ENCODE peak calls at places on chromosomes 11 and 22, in seven cellular contexts. K is AG04450, C is breast epithelium, E is tibial nerve, O is mesothelial cell of epicardium, R is nephron progenitor cell, W is astrocyte. S is an unnamed sample.

GRCh38 chr11:43269229-43269928 is 42.4 kb upstream of the API5 start:
- DNase-seq in K (no peak), O (no peak), R (peak; percentile 30), E (no peak), W (no peak), C (no peak), S (no peak)

GRCh38 chr11:11732116-11732515 is 109.7 kb upstream of the USP47 start:
- DNase-seq in O (no peak), R (no peak), E (no peak), C (no peak), K (no peak), W (peak; percentile 29), S (peak; percentile 18)

GRCh38 chr22:36327922-36328551 is 59.7 kb downstream of the MYH9 start:
- DNase-seq in C (no peak), W (peak; percentile 67), O (no peak), E (no peak), R (no peak), K (peak; percentile 64), S (no peak)

GRCh38 chr11:73242291-73243092 is 24.4 kb downstream of the P2RY2 start:
- DNase-seq in C (peak; percentile 70), K (peak; percentile 26), W (peak; percentile 36), R (peak; percentile 90), E (peak; percentile 53), O (peak; percentile 90), S (peak; percentile 53)

GRCh38 chr22:48920776-48921241 is 906.9 kb downstream of the BRD1 start:
- DNase-seq in W (no peak), R (no peak), E (no peak), K (no peak), C (no peak), O (no peak), S (no peak)

GRCh38 chr11:130124096-130124495 is 35.5 kb upstream of the ST14 start:
- DNase-seq in R (no peak), W (peak; percentile 80), K (peak; percentile 30), E (peak; percentile 55), O (no peak), C (no peak), S (peak; percentile 90)

GRCh38 chr11:46675949-46676348 is 24.5 kb downstream of the ARHGAP1 start:
- DNase-seq in R (no peak), K (no peak), C (no peak), E (no peak), W (no peak), O (no peak), S (no peak)

GRCh38 chr11:119299416-119299815 is 17.5 kb downstream of the MCAM start:
- DNase-seq in K (no peak), O (no peak), R (no peak), E (no peak), C (no peak), W (no peak), S (no peak)

GRCh38 chr11:64339754-64340408 is at the start of gene CCDC88B:
- DNase-seq in R (no peak), C (no peak), K (no peak), E (no peak), O (no peak), W (no peak), S (no peak)

GRCh38 chr22:45818130-45819085 is 146.8 kb downstream of the ATXN10 start:
- DNase-seq in K (no peak), E (no peak), W (peak; percentile 27), O (no peak), C (peak; percentile 64), R (peak; percentile 29), S (no peak)

GRCh38 chr11:83278351-83278750 is 7.8 kb downstream of the CCDC90B start:
- DNase-seq in R (no peak), K (no peak), C (no peak), W (peak; percentile 77), O (no peak), E (no peak), S (no peak)

GRCh38 chr11:45007011-45007410 is 56.3 kb upstream of the TP53I11 start:
- DNase-seq in O (no peak), E (no peak), C (no peak), K (no peak), R (no peak), W (no peak), S (no peak)

GRCh38 chr11:95596011-95596489 is 193.5 kb downstream of the FAM76B start:
- DNase-seq in K (no peak), R (no peak), C (no peak), O (no peak), E (no peak), W (peak; percentile 56), S (peak; percentile 69)

GRCh38 chr11:73259406-73260126 is 12.6 kb upstream of the P2RY6 start:
- DNase-seq in C (no peak), K (no peak), O (peak; percentile 2), W (no peak), E (no peak), R (peak; percentile 0), S (no peak)

GRCh38 chr11:120121336-120121735 is 16.6 kb downstream of the TRIM29 start:
- DNase-seq in O (no peak), K (no peak), W (no peak), E (no peak), R (no peak), C (no peak), S (no peak)

GRCh38 chr11:111945198-111945597 is 8.1 kb downstream of the DIXDC1 start:
- DNase-seq in W (no peak), R (no peak), C (no peak), O (no peak), E (no peak), K (no peak), S (no peak)

GRCh38 chr11:17508816-17509215 is 32.2 kb upstream of the ABCC8 start:
- DNase-seq in K (no peak), E (no peak), O (no peak), C (no peak), R (no peak), W (no peak), S (no peak)

GRCh38 chr22:19983701-19984100 is 32.9 kb downstream of the ARVCF start:
- DNase-seq in O (no peak), C (no peak), W (no peak), E (no peak), R (no peak), K (no peak), S (no peak)

GRCh38 chr22:17788023-17788330 is 13.7 kb upstream of the BID start:
- DNase-seq in K (no peak), W (no peak), R (no peak), E (no peak), C (no peak), O (no peak), S (no peak)

GRCh38 chr11:85844439-85845051 is 10.6 kb upstream of the CCDC83 start:
- DNase-seq in R (no peak), O (no peak), W (peak; percentile 71), C (no peak), K (no peak), E (no peak), S (peak; percentile 15)

GRCh38 chr11:129315781-129316579 is 59.7 kb upstream of the BARX2 start:
- DNase-seq in C (peak; percentile 79), O (no peak), W (no peak), E (no peak), K (no peak), R (peak; percentile 10), S (no peak)

GRCh38 chr11:133934599-133935550 is 21.9 kb downstream of the IGSF9B start:
- DNase-seq in E (peak; percentile 27), W (peak; percentile 95), K (no peak), R (no peak), O (no peak), C (no peak), S (peak; percentile 56)

GRCh38 chr11:1917523-1918435 is 1.7 kb upstream of the TNNT3 start:
- DNase-seq in E (no peak), R (no peak), C (no peak), O (no peak), K (no peak), W (no peak), S (no peak)
- TF ChIP-seq CTCF in E (peak; percentile 62), R (peak; percentile 53), C (peak; percentile 30), O (peak; percentile 67), K (peak; percentile 20), W (no peak), S (peak; percentile 62)

GRCh38 chr22:39010946-39011625 is 3.0 kb upstream of the APOBEC3C start:
- DNase-seq in O (no peak), E (no peak), K (no peak), R (no peak), W (no peak), C (no peak), S (no peak)

GRCh38 chr22:39017596-39018365 is 3.1 kb upstream of the APOBEC3D start:
- DNase-seq in O (no peak), R (no peak), W (no peak), E (no peak), K (no peak), C (no peak), S (no peak)

GRCh38 chr22:39012525-39013516 is 1.2 kb upstream of the APOBEC3C start:
- DNase-seq in R (peak; percentile 40), W (no peak), E (no peak), O (no peak), C (no peak), K (no peak), S (no peak)

GRCh38 chr22:39016592-39016991 is 2.5 kb downstream of the APOBEC3C start:
- DNase-seq in C (no peak), R (no peak), E (no peak), O (no peak), K (no peak), W (no peak), S (no peak)

GRCh38 chr22:39013923-39014722 is at the start of gene APOBEC3C:
- DNase-seq in R (peak; percentile 58), E (peak; percentile 71), K (peak; percentile 74), C (peak; percentile 74), O (peak; percentile 65), W (peak; percentile 85), S (peak; percentile 87)
- TF ChIP-seq CTCF in R (no peak), E (no peak), K (peak; percentile 18), C (no peak), O (no peak), W (no peak), S (no peak)

GRCh38 chr11:75013051-75013450 is 24.3 kb downstream of the NEU3 start:
- DNase-seq in C (no peak), R (no peak), E (no peak), W (no peak), O (no peak), K (no peak), S (peak; percentile 29)

GRCh38 chr11:75011872-75012271 is 23.1 kb downstream of the NEU3 start:
- DNase-seq in C (no peak), E (no peak), R (no peak), K (no peak), W (no peak), O (no peak), S (no peak)

GRCh38 chr11:75011357-75011756 is 22.6 kb downstream of the NEU3 start:
- DNase-seq in C (no peak), O (no peak), E (no peak), K (no peak), R (no peak), W (no peak), S (no peak)

DNA sequence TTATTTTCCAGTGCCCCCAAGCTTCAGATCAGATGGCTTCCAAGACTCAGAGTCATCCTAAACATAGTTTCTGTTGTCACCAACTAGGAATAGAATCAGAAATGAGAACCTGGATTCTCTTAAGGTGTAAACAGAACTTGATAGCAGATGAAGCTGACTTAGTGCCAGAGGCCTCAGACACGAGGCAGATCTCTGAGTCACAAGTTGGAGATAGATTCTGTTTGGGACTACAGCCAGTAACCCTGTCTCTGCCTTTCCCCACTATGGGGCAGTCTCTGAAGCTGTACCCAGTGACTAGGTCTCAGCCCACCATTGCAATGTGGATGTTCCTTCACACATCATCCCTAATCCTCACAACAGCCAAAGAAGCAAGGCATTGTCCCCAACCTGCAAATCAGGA is 25.4 kb downstream of the NEU3 start:
- DNase-seq in R (no peak), W (peak; percentile 76), K (peak; percentile 77), C (no peak), E (no peak), O (no peak), S (peak; percentile 64)
- TF ChIP-seq CTCF in R (no peak), W (no peak), K (peak; percentile 43), C (no peak), E (no peak), O (no peak), S (peak; percentile 47)

GRCh38 chr22:40020956-40021355 is 26.2 kb downstream of the FAM83F start:
- DNase-seq in R (no peak), O (no peak), W (no peak), C (no peak), K (no peak), E (no peak), S (no peak)
- TF ChIP-seq CTCF in R (no peak), O (no peak), W (no peak), C (no peak), K (no peak), E (no peak), S (no peak)

S was measured in brain microvascular endothelial cell.